ENCODE peak calls at places on chromosomes 12 and 14, in nine cellular contexts. One of them, this sample, is unnamed.

GRCh38 chr12:76284816-76285750 is 63.1 kb downstream of the BBS10 start:
- DNase-seq in AG08395: no peak
- DNase-seq in neural progenitor cell: no peak
- DNase-seq in Calu3: peak; percentile 14
- DNase-seq in WERI-Rb-1: no peak
- DNase-seq in neural crest cell: no peak
- DNase-seq in dorsolateral prefrontal cortex: no peak
- DNase-seq in ovary: no peak
- DNase-seq in amniotic stem cell: no peak
- DNase-seq in this sample: no peak

GRCh38 chr12:62533755-62534107 is 67.1 kb downstream of the MON2 start:
- DNase-seq in neural progenitor cell: no peak
- DNase-seq in amniotic stem cell: no peak
- DNase-seq in ovary: no peak
- DNase-seq in neural crest cell: no peak
- DNase-seq in WERI-Rb-1: no peak
- DNase-seq in AG08395: no peak
- DNase-seq in dorsolateral prefrontal cortex: no peak
- DNase-seq in Calu3: no peak
- DNase-seq in this sample: no peak

GRCh38 chr14:83260751-83261150 is 1727.1 kb upstream of the SEL1L start:
- DNase-seq in ovary: no peak
- DNase-seq in AG08395: no peak
- DNase-seq in amniotic stem cell: no peak
- DNase-seq in neural crest cell: no peak
- DNase-seq in neural progenitor cell: no peak
- DNase-seq in WERI-Rb-1: no peak
- DNase-seq in Calu3: no peak
- DNase-seq in dorsolateral prefrontal cortex: no peak
- DNase-seq in this sample: no peak

GRCh38 chr14:100748403-100748802 is 21.7 kb downstream of the DLK1 start:
- DNase-seq in WERI-Rb-1: no peak
- DNase-seq in ovary: no peak
- DNase-seq in neural crest cell: no peak
- DNase-seq in amniotic stem cell: no peak
- DNase-seq in neural progenitor cell: no peak
- DNase-seq in dorsolateral prefrontal cortex: no peak
- DNase-seq in AG08395: no peak
- DNase-seq in Calu3: no peak
- DNase-seq in this sample: no peak

GRCh38 chr14:78835052-78835451 is 664.9 kb downstream of the NRXN3 start:
- DNase-seq in AG08395: no peak
- DNase-seq in amniotic stem cell: no peak
- DNase-seq in WERI-Rb-1: peak; percentile 90
- DNase-seq in neural progenitor cell: no peak
- DNase-seq in Calu3: no peak
- DNase-seq in neural crest cell: no peak
- DNase-seq in ovary: no peak
- DNase-seq in dorsolateral prefrontal cortex: peak; percentile 71
- DNase-seq in this sample: no peak

GRCh38 chr14:51733147-51733546 is 81.4 kb downstream of the FRMD6 start:
- DNase-seq in Calu3: no peak
- DNase-seq in dorsolateral prefrontal cortex: no peak
- DNase-seq in WERI-Rb-1: no peak
- DNase-seq in ovary: no peak
- DNase-seq in neural crest cell: no peak
- DNase-seq in amniotic stem cell: no peak
- DNase-seq in AG08395: no peak
- DNase-seq in neural progenitor cell: no peak
- DNase-seq in this sample: no peak

GRCh38 chr12:124906606-124907261 is 7.7 kb downstream of the UBC start:
- DNase-seq in WERI-Rb-1: peak; percentile 92
- DNase-seq in neural progenitor cell: peak; percentile 90
- DNase-seq in dorsolateral prefrontal cortex: peak; percentile 77
- DNase-seq in Calu3: peak; percentile 95
- DNase-seq in AG08395: peak; percentile 75
- DNase-seq in amniotic stem cell: no peak
- DNase-seq in ovary: peak; percentile 74
- DNase-seq in neural crest cell: peak; percentile 94
- DNase-seq in this sample: peak; percentile 87

GRCh38 chr12:13124661-13125505 is 21.4 kb upstream of the GSG1 start:
- DNase-seq in neural progenitor cell: peak; percentile 49
- DNase-seq in Calu3: no peak
- DNase-seq in AG08395: peak; percentile 57
- DNase-seq in WERI-Rb-1: no peak
- DNase-seq in dorsolateral prefrontal cortex: no peak
- DNase-seq in neural crest cell: no peak
- DNase-seq in ovary: no peak
- DNase-seq in amniotic stem cell: no peak
- DNase-seq in this sample: no peak